ENCODE peak calls at places on chromosomes 6 and 20, in eight cellular contexts. K is kidney epithelial cell, T is tibial artery, X is GM13976, Z is AG09319, Y is fibroblast of lung, G is HFFc6, J is mammary epithelial cell. O is an unnamed sample.

GRCh38 chr6:168606722-168607121 is 165.7 kb downstream of the SMOC2 start:
- DNase-seq in K (no peak), T (no peak), X (no peak), Z (no peak), Y (no peak), G (no peak), J (no peak), O (no peak)

GRCh38 chr20:1330075-1330830 is 1.3 kb upstream of the SDCBP2 start:
- DNase-seq in K (no peak), T (peak; percentile 78), X (no peak), Z (no peak), Y (no peak), G (no peak), J (no peak), O (peak; percentile 89)

GRCh38 chr6:141260627-141261015 is 872.1 kb upstream of the GJE1 start:
- DNase-seq in K (no peak), T (no peak), X (no peak), Z (no peak), Y (no peak), G (no peak), J (no peak), O (no peak)

GRCh38 chr6:88695936-88696335 is 267.5 kb downstream of the RNGTT start:
- DNase-seq in K (no peak), T (no peak), X (no peak), Z (no peak), Y (no peak), G (no peak), J (no peak), O (no peak)

GRCh38 chr20:43824699-43825402 is 89.8 kb upstream of the TOX2 start:
- DNase-seq in K (peak; percentile 12), T (no peak), X (no peak), Z (no peak), Y (peak; percentile 64), G (peak; percentile 45), J (peak; percentile 26), O (no peak)

GRCh38 chr6:506920-507523 is 115.5 kb downstream of the IRF4 start:
- DNase-seq in K (no peak), T (no peak), X (no peak), Z (no peak), Y (peak; percentile 11), G (no peak), J (no peak), O (no peak)

GRCh38 chr6:22470454-22471368 is 98.7 kb upstream of the HDGFL1 start:
- DNase-seq in K (no peak), T (peak; percentile 73), X (no peak), Z (peak; percentile 59), Y (peak; percentile 72), G (no peak), J (peak; percentile 43), O (peak; percentile 81)

GRCh38 chr20:54082100-54082499 is 11.7 kb upstream of the BCAS1 start:
- DNase-seq in K (no peak), T (no peak), X (no peak), Z (no peak), Y (no peak), G (no peak), J (no peak), O (no peak)

GRCh38 chr6:5087389-5087788 is 2.2 kb downstream of the PPP1R3G start:
- DNase-seq in K (no peak), T (peak; percentile 75), X (no peak), Z (no peak), Y (no peak), G (no peak), J (no peak), O (no peak)

GRCh38 chr6:139230421-139230840 is 61.4 kb downstream of the TXLNB start:
- DNase-seq in K (no peak), T (no peak), X (no peak), Z (no peak), Y (peak; percentile 62), G (peak; percentile 28), J (no peak), O (peak; percentile 22)

GRCh38 chr6:39812853-39813533 is 20.8 kb downstream of the DAAM2 start:
- DNase-seq in K (no peak), T (no peak), X (no peak), Z (peak; percentile 83), Y (peak; percentile 75), G (peak; percentile 38), J (no peak), O (no peak)

GRCh38 chr6:11179978-11180303 is 52.5 kb downstream of the NEDD9 start:
- DNase-seq in K (no peak), T (no peak), X (no peak), Z (no peak), Y (no peak), G (no peak), J (no peak), O (no peak)

GRCh38 chr6:151093706-151094105 is 146.1 kb upstream of the AKAP12 start:
- DNase-seq in K (no peak), T (peak; percentile 35), X (no peak), Z (no peak), Y (no peak), G (no peak), J (no peak), O (no peak)

GRCh38 chr6:166203003-166203640 is 35.5 kb upstream of the TBXT start:
- DNase-seq in K (no peak), T (no peak), X (no peak), Z (no peak), Y (no peak), G (no peak), J (no peak), O (no peak)

GRCh38 chr6:72952808-72953630 is 272.3 kb downstream of the KHDC1L start:
- DNase-seq in K (no peak), T (no peak), X (no peak), Z (no peak), Y (peak; percentile 6), G (peak; percentile 71), J (peak; percentile 75), O (no peak)

GRCh38 chr6:72954736-72955135 is 270.6 kb downstream of the KHDC1L start:
- DNase-seq in K (no peak), T (no peak), X (no peak), Z (peak; percentile 15), Y (no peak), G (no peak), J (no peak), O (no peak)

GRCh38 chr6:72955666-72956065 is 269.6 kb downstream of the KHDC1L start:
- DNase-seq in K (no peak), T (no peak), X (no peak), Z (no peak), Y (no peak), G (no peak), J (no peak), O (no peak)

GRCh38 chr6:72956272-72956671 is 269.0 kb downstream of the KHDC1L start:
- DNase-seq in K (no peak), T (no peak), X (no peak), Z (no peak), Y (no peak), G (no peak), J (no peak), O (no peak)

DNA sequence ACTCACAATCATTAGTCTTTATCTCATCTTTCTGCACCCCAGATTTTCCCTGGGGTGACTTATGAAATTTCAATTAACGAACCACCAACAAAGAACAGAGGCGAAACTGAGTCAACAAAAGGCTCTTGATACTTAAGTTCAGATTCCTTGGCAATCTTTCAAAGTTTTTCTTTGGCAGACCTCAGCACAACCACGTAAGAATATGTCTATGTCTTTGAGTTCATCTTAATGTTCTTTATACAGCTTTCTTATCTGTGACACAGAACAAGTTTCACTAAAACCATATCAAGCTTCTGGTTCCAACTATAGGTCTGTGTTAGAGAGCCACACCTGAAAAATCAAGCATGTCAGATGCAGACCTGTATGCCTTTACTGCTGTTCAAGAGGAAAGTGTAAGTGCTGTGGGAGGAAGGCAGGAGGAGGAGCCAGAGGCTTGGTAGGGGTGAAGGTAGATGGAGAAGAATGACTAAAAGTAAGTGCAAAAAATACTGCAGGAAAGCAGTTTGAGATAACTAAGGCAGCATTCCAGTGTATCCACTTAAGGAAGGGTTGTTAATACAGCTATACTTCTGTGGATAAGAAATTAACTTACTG is 271.3 kb downstream of the KHDC1L start:
- DNase-seq in K (no peak), T (no peak), X (no peak), Z (no peak), Y (peak; percentile 43), G (no peak), J (peak; percentile 73), O (peak; percentile 18)
- TF ChIP-seq CTCF in K (no peak), T (no peak), X (no peak), Z (no peak), Y (no peak), G (no peak), J (no peak), O (no peak)

DNA sequence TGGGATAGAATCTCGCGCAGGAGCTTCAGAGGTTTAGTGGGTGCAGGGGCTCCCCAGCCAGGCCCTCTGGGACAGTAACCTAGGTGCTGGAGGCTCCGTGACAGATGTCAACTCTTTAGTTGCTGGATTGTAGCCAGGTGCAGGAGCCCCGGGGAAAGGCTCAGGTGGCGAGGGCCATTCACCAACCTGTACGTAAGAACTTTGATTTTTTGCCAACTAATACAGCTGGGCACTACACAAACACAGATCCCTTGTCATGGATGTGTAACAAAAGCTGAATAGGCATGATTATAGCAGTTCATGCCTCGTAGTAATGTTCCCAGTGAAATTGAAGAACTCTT is 82.6 kb downstream of the CDC5L start:
- DNase-seq in K (no peak), T (no peak), X (no peak), Z (no peak), Y (no peak), G (no peak), J (no peak), O (no peak)
- TF ChIP-seq CTCF in K (no peak), T (no peak), X (no peak), Z (no peak), Y (no peak), G (peak; percentile 53), J (no peak), O (no peak)

GRCh38 chr6:137471497-137471896 is 22.7 kb downstream of the OLIG3 start:
- DNase-seq in K (no peak), T (no peak), X (no peak), Z (no peak), Y (no peak), G (no peak), J (no peak), O (no peak)

GRCh38 chr6:137471951-137472350 is 22.2 kb downstream of the OLIG3 start:
- DNase-seq in K (no peak), T (no peak), X (no peak), Z (no peak), Y (no peak), G (no peak), J (no peak), O (no peak)

GRCh38 chr6:137473651-137474050 is 20.5 kb downstream of the OLIG3 start:
- DNase-seq in K (no peak), T (no peak), X (no peak), Z (no peak), Y (no peak), G (no peak), J (no peak), O (no peak)

GRCh38 chr6:137472738-137473137 is 21.5 kb downstream of the OLIG3 start:
- DNase-seq in K (no peak), T (no peak), X (no peak), Z (no peak), Y (no peak), G (no peak), J (no peak), O (no peak)

GRCh38 chr6:137475103-137475502 is 19.1 kb downstream of the OLIG3 start:
- DNase-seq in K (no peak), T (no peak), X (no peak), Z (no peak), Y (no peak), G (no peak), J (no peak), O (no peak)
- TF ChIP-seq CTCF in K (no peak), T (no peak), X (no peak), Z (no peak), Y (peak; percentile 12), G (peak; percentile 17), J (no peak), O (no peak)

GRCh38 chr6:43838276-43839036 is 68.4 kb downstream of the VEGFA start:
- DNase-seq in K (no peak), T (no peak), X (peak; percentile 62), Z (peak; percentile 37), Y (peak; percentile 74), G (peak; percentile 65), J (peak; percentile 20), O (peak; percentile 34)
- TF ChIP-seq CTCF in K (peak; percentile 59), T (no peak), X (no peak), Z (peak; percentile 58), Y (peak; percentile 63), G (peak; percentile 79), J (peak; percentile 33), O (peak; percentile 39)